ENCODE peak calls at places on chromosomes 12 and 14, in five cellular contexts. C, O, A, Y and P are unnamed samples.

GRCh38 chr12:96448287-96448686 is 41.1 kb upstream of the CFAP54 start:
- DNase-seq in C (no peak), Y (no peak), A (peak; percentile 96), O (peak; percentile 89), P (no peak)

GRCh38 chr14:31097081-31097480 is 70.9 kb upstream of the STRN3 start:
- DNase-seq in A (no peak), C (no peak), O (no peak), Y (no peak), P (no peak)

GRCh38 chr12:2324375-2324774 is 271.6 kb downstream of the CACNA1C start:
- DNase-seq in A (no peak), O (peak; percentile 89), C (no peak), Y (peak; percentile 58), P (no peak)

GRCh38 chr12:89461649-89462612 is 62.7 kb downstream of the GALNT4 start:
- DNase-seq in O (peak; percentile 85), C (no peak), Y (no peak), A (peak; percentile 82), P (no peak)

GRCh38 chr14:82067221-82067620 is 533.6 kb upstream of the SEL1L start:
- DNase-seq in O (no peak), Y (no peak), A (no peak), C (no peak), P (no peak)

GRCh38 chr14:22426711-22427110 is 162.3 kb downstream of the DAD1 start:
- DNase-seq in O (no peak), Y (no peak), A (no peak), C (no peak), P (no peak)

GRCh38 chr12:29673346-29673745 is 110.4 kb downstream of the TMTC1 start:
- DNase-seq in C (no peak), O (peak; percentile 44), Y (no peak), A (peak; percentile 71), P (no peak)

GRCh38 chr12:1825382-1826102 is 5.2 kb downstream of the LRTM2 start:
- DNase-seq in O (no peak), C (no peak), A (no peak), Y (no peak), P (no peak)

GRCh38 chr12:124661382-124661781 is 94.0 kb upstream of the NCOR2 start:
- DNase-seq in O (no peak), A (no peak), C (no peak), Y (no peak), P (no peak)

GRCh38 chr14:96352708-96353107 is 10.4 kb downstream of the ATG2B start:
- DNase-seq in Y (no peak), O (no peak), A (peak; percentile 73), C (no peak), P (no peak)

GRCh38 chr14:24132061-24132685 is 1.7 kb downstream of the FITM1 start:
- DNase-seq in A (no peak), Y (peak; percentile 61), O (no peak), C (peak; percentile 86), P (no peak)

GRCh38 chr12:130775953-130776856 is 60.1 kb upstream of the RIMBP2 start:
- DNase-seq in A (peak; percentile 88), O (peak; percentile 75), Y (peak; percentile 55), C (no peak), P (no peak)

GRCh38 chr14:100614803-100615202 is 27.6 kb upstream of the BEGAIN start:
- DNase-seq in C (no peak), A (no peak), Y (no peak), O (no peak), P (no peak)

GRCh38 chr12:30977124-30977523 is 50.6 kb downstream of the TSPAN11 start:
- DNase-seq in O (no peak), C (no peak), Y (no peak), A (no peak), P (no peak)

GRCh38 chr12:26828315-26828714 is 4.7 kb downstream of the ITPR2 start:
- DNase-seq in A (no peak), O (no peak), C (no peak), Y (no peak), P (no peak)

GRCh38 chr12:47868552-47869031 is 36.2 kb downstream of the VDR start:
- DNase-seq in A (no peak), C (no peak), O (no peak), Y (no peak), P (no peak)

GRCh38 chr14:26851793-26852192 is 254.0 kb upstream of the NOVA1 start:
- DNase-seq in C (no peak), O (no peak), A (no peak), Y (no peak), P (no peak)

DNA sequence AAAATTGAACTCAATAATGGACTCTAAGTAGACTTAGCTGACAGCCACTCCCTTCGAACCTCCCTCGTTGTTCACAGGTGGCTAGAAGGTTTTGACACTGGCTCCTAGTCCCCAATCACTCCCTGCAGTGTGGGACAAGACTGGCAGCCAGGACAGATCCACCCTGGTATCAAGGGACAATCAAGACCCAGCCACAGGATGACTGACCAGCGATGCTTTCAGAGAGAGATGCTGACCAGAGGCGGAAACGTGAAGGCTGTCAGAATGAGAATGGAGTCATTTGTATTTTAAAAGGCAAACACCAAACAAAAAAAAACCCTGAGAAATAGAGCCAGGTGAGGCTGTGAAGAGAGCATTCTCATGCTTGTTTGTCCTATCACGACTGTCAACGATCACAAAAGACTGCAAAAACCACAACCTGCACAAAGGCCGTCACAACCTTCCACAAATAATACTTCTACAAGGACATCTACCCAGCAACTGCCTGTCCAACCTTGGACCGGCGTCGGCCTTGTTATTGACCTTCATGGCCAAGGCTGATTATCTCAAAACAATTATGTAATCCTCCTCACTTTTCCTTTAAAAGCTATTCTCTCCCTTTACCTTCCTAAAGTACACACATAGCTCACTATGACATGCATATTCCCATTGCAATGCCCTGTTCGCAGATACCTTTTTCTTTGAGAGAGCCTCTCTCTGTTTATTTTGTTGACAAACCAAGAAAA is 13.2 kb downstream of the EIF5 start:
- DNase-seq in Y (no peak), A (no peak), C (no peak), O (no peak), P (no peak)
- TF ChIP-seq POLR2A in Y (no peak), A (no peak), C (no peak), O (no peak), P (no peak)

GRCh38 chr12:52036587-52037171 is 14.6 kb upstream of the NR4A1 start:
- DNase-seq in Y (peak; percentile 94), A (peak; percentile 75), C (peak; percentile 79), O (peak; percentile 66), P (no peak)
- H3K27ac ChIP-seq in Y (peak overlapping the region; percentile 68), A (no peak overlapping the region), C (peak overlapping the region; percentile 90), O (peak overlapping the region; percentile 48), P (peak overlapping the region; percentile 95)

DNA sequence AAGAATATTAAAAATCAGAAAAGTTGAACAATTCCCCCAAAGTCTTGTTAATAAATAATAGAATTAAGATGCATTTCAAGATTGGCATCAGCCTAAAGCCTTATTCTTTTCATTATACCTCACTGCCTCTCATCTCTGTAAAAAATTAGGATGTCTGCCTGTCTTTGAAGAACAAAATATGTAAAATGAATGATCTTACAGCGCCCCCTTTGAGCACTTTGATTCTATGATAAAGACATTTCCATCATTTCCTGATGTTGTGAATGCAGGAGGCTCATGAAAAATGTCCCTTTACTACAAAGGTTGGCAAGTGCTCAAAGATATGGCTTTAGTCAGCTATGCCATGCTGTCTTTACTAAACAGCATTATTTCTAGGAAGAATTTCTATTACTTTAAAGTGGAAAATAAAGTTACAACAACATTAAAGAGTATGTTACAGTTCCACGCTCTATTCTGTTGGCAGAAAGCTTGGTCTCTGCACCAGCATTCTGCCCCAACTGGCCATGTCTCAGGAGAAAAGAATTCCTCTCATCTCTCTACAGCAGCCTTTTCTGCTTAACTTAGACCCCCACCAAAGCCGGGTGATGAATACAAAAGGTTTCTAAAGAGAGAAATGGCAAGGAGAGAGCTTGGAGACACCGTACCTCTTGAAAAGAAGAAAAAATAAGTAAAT is 95.1 kb downstream of the LLPH start:
- DNase-seq in A (peak; percentile 61), Y (no peak), C (no peak), O (peak; percentile 71), P (no peak)
- TF ChIP-seq CTCF in A (peak; percentile 56), Y (peak; percentile 17), C (no peak), O (peak; percentile 26), P (no peak)

DNA sequence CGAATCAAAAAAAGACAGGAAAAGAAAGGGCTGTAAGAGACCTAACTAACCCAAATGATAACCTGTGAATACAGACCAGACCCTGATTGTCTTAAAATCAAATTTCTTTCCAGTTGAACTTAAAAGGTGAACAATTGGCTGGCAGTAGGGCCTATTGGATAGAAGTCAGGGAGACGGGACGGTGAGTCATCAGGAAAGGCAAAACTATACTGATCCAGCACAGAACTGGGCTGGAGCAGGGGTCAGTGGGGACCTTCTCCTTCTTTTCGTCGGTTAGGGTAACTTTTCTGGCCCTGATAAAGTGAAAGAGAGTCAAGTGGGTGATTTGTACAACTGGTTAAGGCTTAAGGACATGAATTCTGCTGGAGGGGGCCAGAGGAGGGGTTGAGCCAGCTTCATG is 84.9 kb upstream of the OTX2 start:
- DNase-seq in O (no peak), C (no peak), A (no peak), Y (no peak), P (no peak)
- TF ChIP-seq POLR2A in O (no peak), C (no peak), A (no peak), Y (no peak), P (no peak)

DNA sequence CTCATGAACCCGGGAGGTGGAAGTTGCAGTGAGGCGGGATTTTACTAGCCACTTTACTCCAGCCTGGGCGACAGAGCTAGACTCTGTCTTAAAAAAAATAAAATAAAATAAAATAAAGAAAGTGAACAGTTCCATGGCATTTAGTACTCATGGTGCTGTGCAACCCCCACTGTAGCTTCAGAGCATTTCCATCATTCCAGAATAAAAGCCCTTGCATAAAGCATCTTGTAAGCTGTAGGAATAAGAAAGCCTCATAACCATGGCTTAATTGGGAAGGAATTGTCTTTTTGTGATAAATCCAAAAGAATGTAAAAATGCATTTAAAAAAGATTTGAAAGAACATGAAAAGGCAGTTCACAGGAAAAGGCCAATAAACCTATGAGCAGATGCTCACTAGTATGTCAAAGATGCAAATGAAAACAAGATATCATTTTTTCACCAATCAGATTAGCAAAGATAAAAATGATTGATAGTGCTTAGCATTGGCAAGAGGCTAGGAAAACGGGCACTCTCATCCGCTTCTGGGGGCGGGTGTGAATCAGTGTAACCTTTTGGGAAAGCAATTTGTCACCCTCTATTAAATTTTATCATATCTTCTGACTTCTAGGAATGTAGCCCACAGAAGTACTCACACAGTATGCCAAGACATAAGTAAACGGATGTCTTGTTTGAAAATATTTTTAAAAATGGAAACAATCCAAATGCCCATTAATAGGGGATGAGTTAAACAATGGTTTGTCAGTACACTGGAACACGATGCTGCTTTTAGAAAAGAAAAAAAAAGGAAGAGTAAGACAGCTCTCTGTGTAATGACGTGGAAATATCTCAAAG is 46.6 kb downstream of the CFAP251 start:
- DNase-seq in O (peak; percentile 43), C (no peak), Y (no peak), A (peak; percentile 61), P (no peak)
- H3K27ac ChIP-seq in O (no peak overlapping the region), C (no peak overlapping the region), Y (no peak overlapping the region), A (no peak overlapping the region), P (no peak overlapping the region)

DNA sequence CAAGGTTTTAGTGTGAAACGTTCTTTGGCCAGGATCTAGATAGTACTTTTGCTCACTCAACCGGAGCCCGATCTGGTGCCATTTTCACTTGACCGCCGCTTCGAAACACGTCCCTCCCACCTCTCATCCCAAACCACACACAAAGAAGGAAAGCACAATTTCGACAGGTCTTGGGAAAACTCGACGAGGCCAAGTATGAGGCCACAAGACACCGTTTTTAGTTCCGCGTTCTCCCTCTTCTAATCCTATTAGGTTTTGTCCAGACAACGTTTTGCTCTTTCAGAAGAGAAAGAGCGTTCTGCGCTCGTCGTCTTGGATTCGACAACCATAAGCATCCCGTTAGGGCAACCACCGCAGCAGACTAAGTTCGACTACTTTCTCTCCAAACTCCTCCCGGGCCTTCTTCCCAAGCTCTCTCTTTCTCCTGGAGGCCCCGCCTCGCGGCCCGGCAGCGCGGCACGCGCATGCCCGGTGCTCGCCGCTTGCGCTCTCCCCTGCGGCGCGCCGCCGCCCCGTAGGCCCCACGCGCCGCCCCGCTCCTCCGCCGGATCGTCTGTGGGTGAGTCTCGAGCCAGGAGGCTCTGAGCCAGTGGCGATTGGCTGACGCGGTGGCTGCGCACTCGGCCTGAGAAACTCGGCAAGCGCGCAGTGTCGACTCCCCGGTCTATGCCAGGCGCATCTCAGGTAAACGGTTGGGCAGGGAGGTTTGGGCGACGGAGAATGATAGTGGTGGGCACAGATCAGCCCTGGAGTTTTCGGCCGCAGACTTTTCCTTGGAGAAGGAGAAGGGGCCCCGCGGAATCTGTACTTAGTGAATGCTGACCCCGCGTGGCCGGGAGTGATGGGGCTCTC is at the start of gene MIPOL1:
- DNase-seq in O (peak; percentile 93), A (peak; percentile 90), Y (peak; percentile 85), C (peak; percentile 78), P (no peak)
- TF ChIP-seq CTCF in O (peak; percentile 49), A (peak; percentile 43), Y (no peak), C (no peak), P (peak; percentile 23)